ENCODE peak calls at places on chromosomes 13 and 19, in five cellular contexts. N is neural crest cell, Q is hippocampal formation, H is T follicular helper cell, B is A673. U is an unnamed sample.

GRCh38 chr13:112254061-112254818 is 121.9 kb upstream of the SPACA7 start:
- DNase-seq in N (no peak), Q (no peak), H (no peak), B (no peak), U (no peak)

GRCh38 chr19:42074513-42075363 is 1.2 kb upstream of the ZNF574 start:
- DNase-seq in N (no peak), Q (no peak), H (no peak), B (peak), U (peak)

GRCh38 chr19:5093297-5093858 is 124.5 kb downstream of the KDM4B start:
- DNase-seq in N (no peak), Q (no peak), H (no peak), B (peak), U (no peak)

GRCh38 chr19:43780706-43781525 is at the start of gene KCNN4:
- DNase-seq in N (no peak), Q (no peak), H (peak), B (no peak), U (no peak)

GRCh38 chr13:112928958-112929777 is 39.8 kb upstream of the MCF2L start:
- DNase-seq in N (no peak), Q (no peak), H (no peak), B (peak), U (peak)

GRCh38 chr13:82136880-82137279 is 1745.4 kb downstream of the SLITRK1 start:
- DNase-seq in N (no peak), Q (no peak), H (no peak), B (no peak), U (no peak)

GRCh38 chr13:30792257-30793000 is 57.1 kb downstream of the ALOX5AP start:
- DNase-seq in N (no peak), Q (peak), H (no peak), B (no peak), U (peak)

GRCh38 chr19:14061751-14062557 is at the start of gene PALM3:
- DNase-seq in N (no peak), Q (no peak), H (no peak), B (no peak), U (no peak)

GRCh38 chr13:90502143-90502542 is 845.3 kb upstream of the MIR17HG start:
- DNase-seq in N (no peak), Q (no peak), H (no peak), B (no peak), U (no peak)

GRCh38 chr19:32224371-32225244 is 120.8 kb upstream of the ZNF507 start:
- DNase-seq in N (peak), Q (peak), H (peak), B (peak), U (peak)

GRCh38 chr19:37988758-37989635 is 82.0 kb downstream of the SIPA1L3 start:
- DNase-seq in N (no peak), Q (no peak), H (no peak), B (no peak), U (no peak)

GRCh38 chr13:107881362-107881761 is 334.0 kb downstream of the LIG4 start:
- DNase-seq in N (no peak), Q (no peak), H (no peak), B (no peak), U (no peak)

GRCh38 chr13:23748591-23748990 is 140.6 kb downstream of the MIPEP start:
- DNase-seq in N (no peak), Q (no peak), H (no peak), B (no peak), U (no peak)

GRCh38 chr13:31945202-31945978 is 86.2 kb upstream of the FRY start:
- DNase-seq in N (no peak), Q (no peak), H (no peak), B (peak), U (peak)

GRCh38 chr13:49400755-49401659 is 42.9 kb downstream of the CAB39L start:
- DNase-seq in N (no peak), Q (no peak), H (no peak), B (no peak), U (peak)

GRCh38 chr13:59318320-59318930 is 845.3 kb downstream of the DIAPH3 start:
- DNase-seq in N (peak), Q (peak), H (peak), B (peak), U (peak)

GRCh38 chr19:5131031-5131865 is 162.3 kb downstream of the KDM4B start:
- DNase-seq in N (no peak), Q (no peak), H (no peak), B (no peak), U (no peak)

GRCh38 chr13:101523732-101524131 is 71.3 kb downstream of the ITGBL1 start:
- DNase-seq in N (no peak), Q (no peak), H (no peak), B (peak), U (no peak)

GRCh38 chr19:1449467-1450442 is at the start of gene APC2:
- DNase-seq in N (peak), Q (peak), H (no peak), B (peak), U (peak)

GRCh38 chr19:20925481-20925880 is 2.4 kb downstream of the ZNF85 start:
- DNase-seq in N (no peak), Q (no peak), H (no peak), B (no peak), U (no peak)

GRCh38 chr13:70994204-70994603 is 872.8 kb downstream of the DACH1 start:
- DNase-seq in N (no peak), Q (no peak), H (no peak), B (no peak), U (no peak)

GRCh38 chr13:36131215-36131930 is at the start of gene DCLK1:
- DNase-seq in N (peak), Q (peak), H (no peak), B (peak), U (peak)

GRCh38 chr19:42023121-42023942 is 29.3 kb upstream of the ATP1A3 start:
- DNase-seq in N (peak), Q (no peak), H (no peak), B (peak), U (peak)

GRCh38 chr13:101915333-101915732 is 462.9 kb downstream of the ITGBL1 start:
- DNase-seq in N (no peak), Q (no peak), H (no peak), B (no peak), U (no peak)

GRCh38 chr13:60431108-60431700 is 34.2 kb downstream of the TDRD3 start:
- DNase-seq in N (no peak), Q (no peak), H (no peak), B (peak), U (peak)

GRCh38 chr19:46745521-46746280 is at the start of gene FKRP:
- DNase-seq in N (peak), Q (peak), H (no peak), B (peak), U (no peak)

GRCh38 chr19:27972291-27973040 is 1240.5 kb downstream of the UQCRFS1 start:
- DNase-seq in N (no peak), Q (no peak), H (no peak), B (peak), U (peak)

GRCh38 chr19:33868821-33869412 is 72.2 kb downstream of the KCTD15 start:
- DNase-seq in N (no peak), Q (peak), H (no peak), B (no peak), U (peak)

GRCh38 chr13:48625396-48626076 is 28.2 kb upstream of the CYSLTR2 start:
- DNase-seq in N (no peak), Q (no peak), H (no peak), B (no peak), U (peak)

GRCh38 chr13:27619711-27620376 is 485 bp downstream of the LNX2 start:
- DNase-seq in N (peak), Q (peak), H (peak), B (peak), U (peak)

GRCh38 chr19:511101-511841 is 4.0 kb downstream of the TPGS1 start:
- DNase-seq in N (no peak), Q (no peak), H (peak), B (peak), U (no peak)